ENCODE peak calls at places on chromosomes 2 and 18, in six cellular contexts. F is stomach, I is transverse colon, Q is MM.1S, P is lung, U is HepG2. E is an unnamed sample.

GRCh38 chr2:134861173-134861572 is 22.8 kb downstream of the ACMSD start:
- DNase-seq in F (no peak), I (no peak), Q (no peak), P (no peak), U (no peak), E (no peak)

GRCh38 chr18:12321331-12321730 is 13.3 kb downstream of the TUBB6 start:
- DNase-seq in F (no peak), I (no peak), Q (no peak), P (no peak), U (no peak), E (peak; percentile 84)

GRCh38 chr2:111118455-111119003 is 2.2 kb upstream of the BCL2L11 start:
- DNase-seq in F (no peak), I (no peak), Q (no peak), P (no peak), U (no peak), E (no peak)

GRCh38 chr2:12717988-12718661 is 1.4 kb downstream of the TRIB2 start:
- DNase-seq in F (peak; percentile 39), I (no peak), Q (peak; percentile 34), P (no peak), U (no peak), E (peak; percentile 41)

GRCh38 chr2:109261906-109262631 is 133.1 kb downstream of the SH3RF3 start:
- DNase-seq in F (no peak), I (no peak), Q (no peak), P (no peak), U (no peak), E (no peak)

GRCh38 chr2:162233197-162233596 is 10.0 kb downstream of the FAP start:
- DNase-seq in F (no peak), I (no peak), Q (no peak), P (no peak), U (no peak), E (no peak)

GRCh38 chr2:23589739-23590138 is 204.8 kb downstream of the KLHL29 start:
- DNase-seq in F (no peak), I (no peak), Q (no peak), P (no peak), U (no peak), E (no peak)

GRCh38 chr18:48219429-48220145 is 189.6 kb downstream of the ZBTB7C start:
- DNase-seq in F (no peak), I (no peak), Q (no peak), P (peak; percentile 13), U (no peak), E (no peak)

GRCh38 chr2:233470007-233470687 is 96.4 kb downstream of the USP40 start:
- DNase-seq in F (peak; percentile 29), I (peak; percentile 39), Q (no peak), P (no peak), U (no peak), E (no peak)

DNA sequence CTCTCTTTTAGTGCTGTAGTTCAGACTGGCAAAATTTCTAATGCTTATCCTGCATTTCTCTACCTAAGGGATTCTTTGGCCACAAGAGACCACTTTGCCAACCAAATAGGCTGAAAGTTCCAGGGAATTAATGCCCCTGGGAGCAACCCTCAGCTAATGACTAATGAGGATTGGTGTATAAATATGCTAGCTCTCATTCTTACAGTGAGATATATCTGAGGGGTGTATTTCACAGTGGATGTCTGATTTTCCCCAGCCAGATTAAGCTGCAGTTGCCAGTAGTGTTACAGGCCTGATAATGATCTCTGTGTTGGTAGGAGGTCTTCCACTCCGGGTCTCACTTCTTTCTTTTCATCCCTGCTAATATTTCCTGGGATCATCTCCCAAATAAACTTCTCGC is 90.4 kb downstream of the GULP1 start:
- DNase-seq in F (no peak), I (no peak), Q (no peak), P (no peak), U (no peak), E (no peak)
- H3K36me3 ChIP-seq in F (peaks cover 7% of the 10 kb centered on the region), I (no peaks in the 10 kb centered on the region), Q (no peaks in the 10 kb centered on the region), P (peaks cover 8% of the 10 kb centered on the region), U (no peaks in the 10 kb centered on the region), E (no peaks in the 10 kb centered on the region)

GRCh38 chr18:10400534-10400933 is 53.9 kb upstream of the APCDD1 start:
- DNase-seq in F (no peak), I (no peak), Q (no peak), P (peak; percentile 26), U (no peak), E (no peak)

GRCh38 chr18:10402876-10403559 is 51.4 kb upstream of the APCDD1 start:
- DNase-seq in F (no peak), I (no peak), Q (no peak), P (peak; percentile 14), U (no peak), E (no peak)

GRCh38 chr18:10401930-10402329 is 52.5 kb upstream of the APCDD1 start:
- DNase-seq in F (no peak), I (no peak), Q (no peak), P (no peak), U (no peak), E (no peak)

GRCh38 chr18:10399465-10399864 is 55.0 kb upstream of the APCDD1 start:
- DNase-seq in F (no peak), I (no peak), Q (no peak), P (no peak), U (no peak), E (no peak)

GRCh38 chr18:10401489-10401888 is 52.9 kb upstream of the APCDD1 start:
- DNase-seq in F (no peak), I (no peak), Q (no peak), P (peak; percentile 28), U (no peak), E (no peak)
- H3K4me1 ChIP-seq in F (peaks cover 14% of the 10 kb centered on the region), I (no peaks in the 10 kb centered on the region), Q (no peaks in the 10 kb centered on the region), P (peaks cover 8% of the 10 kb centered on the region), U (no peaks in the 10 kb centered on the region), E (no peaks in the 10 kb centered on the region)

GRCh38 chr2:99403524-99403923 is 66.3 kb downstream of the EIF5B start:
- DNase-seq in F (no peak), I (no peak), Q (no peak), P (no peak), U (peak; percentile 88), E (no peak)
- TF ChIP-seq CTCF in F (no peak), I (no peak), Q (no peak), P (no peak), U (peak; percentile 82), E (no peak)

DNA sequence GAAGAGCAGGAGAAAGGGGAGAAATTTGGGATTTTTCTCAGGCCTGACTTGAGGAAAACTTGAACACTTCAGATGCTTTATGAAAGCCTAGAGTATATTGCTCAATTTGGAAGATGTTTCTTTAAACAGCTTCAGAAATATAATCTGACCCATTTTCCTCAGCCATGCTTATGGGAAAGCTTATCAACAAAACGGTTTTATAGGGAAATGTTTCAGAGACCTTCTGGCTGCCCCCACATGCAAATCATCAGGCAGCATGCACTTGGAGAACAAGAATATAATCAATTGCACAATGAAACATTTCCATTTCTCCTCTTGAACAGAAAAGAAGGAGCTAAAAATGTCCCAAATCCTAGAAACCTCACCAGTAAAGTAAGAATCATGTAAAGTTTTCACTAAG is 411.2 kb upstream of the ETAA1 start:
- DNase-seq in F (no peak), I (no peak), Q (no peak), P (no peak), U (no peak), E (no peak)
- H3K36me3 ChIP-seq in F (no peaks in the 10 kb centered on the region), I (no peaks in the 10 kb centered on the region), Q (no peaks in the 10 kb centered on the region), P (no peaks in the 10 kb centered on the region), U (no peaks in the 10 kb centered on the region), E (no peaks in the 10 kb centered on the region)

GRCh38 chr2:54578668-54579045 is 122.5 kb downstream of the SPTBN1 start:
- DNase-seq in F (no peak), I (no peak), Q (no peak), P (no peak), U (no peak), E (no peak)
- H3K4me1 ChIP-seq in F (peaks cover 88% of the 10 kb centered on the region), I (peaks cover 60% of the 10 kb centered on the region), Q (peaks cover 71% of the 10 kb centered on the region), P (peaks cover 24% of the 10 kb centered on the region), U (peaks cover 100% of the 10 kb centered on the region), E (peaks cover 49% of the 10 kb centered on the region)

GRCh38 chr2:240255811-240256703 is 115.6 kb upstream of the OTOS start:
- DNase-seq in F (peak; percentile 23), I (no peak), Q (no peak), P (peak; percentile 62), U (peak; percentile 96), E (peak; percentile 84)

GRCh38 chr2:240257940-240258580 is 117.6 kb upstream of the OTOS start:
- DNase-seq in F (no peak), I (no peak), Q (no peak), P (no peak), U (no peak), E (no peak)

GRCh38 chr2:240258685-240259084 is 118.2 kb upstream of the OTOS start:
- DNase-seq in F (no peak), I (no peak), Q (no peak), P (no peak), U (no peak), E (no peak)

GRCh38 chr2:240255165-240255491 is 114.7 kb upstream of the OTOS start:
- DNase-seq in F (peak; percentile 23), I (no peak), Q (no peak), P (peak; percentile 27), U (no peak), E (no peak)

GRCh38 chr2:240256704-240257637 is 116.5 kb upstream of the OTOS start:
- DNase-seq in F (no peak), I (no peak), Q (no peak), P (no peak), U (no peak), E (no peak)
- TF ChIP-seq CTCF in F (no peak), I (no peak), Q (no peak), P (no peak), U (peak; percentile 43), E (no peak)

E was measured in thyroid gland.